ENCODE peak calls at places on chromosomes 12 and 14, in six cellular contexts. D is AG09319, M is retina, Q is HFFc6, K is NCI-H1092 treated with DMSO at 0.1 percent for 48 hours, H is HAP-1. O is an unnamed sample.

GRCh38 chr12:56896082-56896481 is 38.1 kb downstream of the SDR9C7 start:
- DNase-seq in D (no peak), M (no peak), Q (no peak), K (no peak), H (no peak), O (no peak)

GRCh38 chr14:104795781-104796681 is 483 bp upstream of the AKT1 start:
- DNase-seq in D (no peak), M (no peak), Q (no peak), K (peak; percentile 21), H (peak; percentile 17), O (no peak)

GRCh38 chr12:62722971-62723680 is 211.8 kb downstream of the PPM1H start:
- DNase-seq in D (no peak), M (no peak), Q (no peak), K (peak; percentile 51), H (no peak), O (no peak)

GRCh38 chr12:104742551-104742961 is 215.5 kb downstream of the SLC41A2 start:
- DNase-seq in D (no peak), M (peak; percentile 39), Q (no peak), K (peak; percentile 97), H (no peak), O (no peak)

GRCh38 chr12:107791465-107792089 is 17.1 kb downstream of the ASCL4 start:
- DNase-seq in D (no peak), M (no peak), Q (no peak), K (no peak), H (no peak), O (no peak)

GRCh38 chr14:81303258-81303935 is 82.6 kb upstream of the GTF2A1 start:
- DNase-seq in D (no peak), M (no peak), Q (no peak), K (no peak), H (no peak), O (no peak)

GRCh38 chr12:4743046-4743445 is 22.8 kb downstream of the GALNT8 start:
- DNase-seq in D (no peak), M (no peak), Q (no peak), K (no peak), H (no peak), O (no peak)

GRCh38 chr14:64806202-64806861 is 73.4 kb downstream of the SPTB start:
- DNase-seq in D (no peak), M (no peak), Q (peak; percentile 94), K (no peak), H (no peak), O (peak; percentile 88)

GRCh38 chr12:115466076-115466475 is 782.1 kb upstream of the TBX3 start:
- DNase-seq in D (no peak), M (no peak), Q (no peak), K (no peak), H (no peak), O (no peak)

GRCh38 chr14:103724116-103724515 is 8.5 kb downstream of the ZFYVE21 start:
- DNase-seq in D (no peak), M (no peak), Q (no peak), K (no peak), H (no peak), O (no peak)

GRCh38 chr12:105812356-105812755 is 326.4 kb downstream of the NUAK1 start:
- DNase-seq in D (no peak), M (no peak), Q (no peak), K (no peak), H (no peak), O (no peak)

GRCh38 chr12:117809509-117809908 is 159.3 kb downstream of the KSR2 start:
- DNase-seq in D (no peak), M (no peak), Q (no peak), K (no peak), H (no peak), O (no peak)

GRCh38 chr14:40229676-40230075 is 797.4 kb upstream of the FBXO33 start:
- DNase-seq in D (no peak), M (no peak), Q (no peak), K (no peak), H (no peak), O (no peak)

GRCh38 chr12:58955849-58956248 is 35.5 kb upstream of the LRIG3 start:
- DNase-seq in D (no peak), M (no peak), Q (no peak), K (no peak), H (no peak), O (no peak)

GRCh38 chr12:67698711-67699603 is 50.4 kb downstream of the DYRK2 start:
- DNase-seq in D (no peak), M (no peak), Q (peak; percentile 90), K (no peak), H (no peak), O (peak; percentile 53)

GRCh38 chr14:54774824-54775223 is 127.8 kb downstream of the GCH1 start:
- DNase-seq in D (no peak), M (no peak), Q (no peak), K (no peak), H (no peak), O (no peak)

GRCh38 chr14:88463318-88463717 is 77.9 kb downstream of the SPATA7 start:
- DNase-seq in D (no peak), M (no peak), Q (peak; percentile 21), K (no peak), H (no peak), O (no peak)

GRCh38 chr12:6183689-6184441 is 16.3 kb upstream of the CD9 start:
- DNase-seq in D (no peak), M (no peak), Q (peak; percentile 26), K (no peak), H (no peak), O (no peak)

GRCh38 chr12:188910-189621 is 24.9 kb downstream of the SLC6A12 start:
- DNase-seq in D (no peak), M (peak; percentile 90), Q (peak; percentile 17), K (peak; percentile 52), H (peak; percentile 47), O (no peak)

GRCh38 chr14:63727231-63727735 is 582 bp downstream of the SGPP1 start:
- DNase-seq in D (no peak), M (peak; percentile 82), Q (peak; percentile 6), K (peak; percentile 62), H (peak; percentile 6), O (peak; percentile 2)

GRCh38 chr12:54560374-54560858 is 11.0 kb downstream of the PDE1B start:
- DNase-seq in D (peak; percentile 4), M (peak; percentile 89), Q (peak; percentile 32), K (peak; percentile 92), H (no peak), O (peak; percentile 64)

GRCh38 chr12:92445253-92446081 is 257.3 kb upstream of the PLEKHG7 start:
- DNase-seq in D (no peak), M (no peak), Q (no peak), K (no peak), H (no peak), O (no peak)

GRCh38 chr12:104219908-104220404 is 4.4 kb downstream of the TXNRD1 start:
- DNase-seq in D (peak; percentile 70), M (no peak), Q (peak; percentile 92), K (no peak), H (peak; percentile 50), O (peak; percentile 96)

GRCh38 chr12:90274407-90274806 is 565.8 kb upstream of the ATP2B1 start:
- DNase-seq in D (no peak), M (no peak), Q (no peak), K (no peak), H (no peak), O (no peak)

GRCh38 chr12:56999456-56999855 is 6.9 kb downstream of the ZBTB39 start:
- DNase-seq in D (no peak), M (no peak), Q (peak; percentile 27), K (no peak), H (no peak), O (peak; percentile 31)

GRCh38 chr12:48110691-48111315 is 4.9 kb upstream of the SENP1 start:
- DNase-seq in D (no peak), M (no peak), Q (no peak), K (no peak), H (no peak), O (no peak)

GRCh38 chr14:42961509-42961908 is 1354.8 kb downstream of the LRFN5 start:
- DNase-seq in D (no peak), M (no peak), Q (no peak), K (no peak), H (no peak), O (no peak)

GRCh38 chr12:124109760-124110159 is 136.7 kb downstream of the ZNF664 start:
- DNase-seq in D (no peak), M (no peak), Q (peak; percentile 9), K (no peak), H (peak; percentile 46), O (peak; percentile 58)

GRCh38 chr12:11633968-11634367 is 15.5 kb upstream of the ETV6 start:
- DNase-seq in D (no peak), M (no peak), Q (peak; percentile 55), K (no peak), H (no peak), O (peak; percentile 73)

GRCh38 chr12:107379852-107380567 is 286.7 kb upstream of the CRY1 start:
- DNase-seq in D (peak; percentile 54), M (no peak), Q (peak; percentile 9), K (peak; percentile 31), H (peak; percentile 96), O (no peak)

GRCh38 chr12:53365245-53365904 is 14.6 kb upstream of the SP1 start:
- DNase-seq in D (no peak), M (no peak), Q (peak; percentile 17), K (no peak), H (no peak), O (no peak)

GRCh38 chr12:69630191-69630590 is 19.5 kb upstream of the LRRC10 start:
- DNase-seq in D (no peak), M (no peak), Q (no peak), K (no peak), H (no peak), O (no peak)

GRCh38 chr12:112121780-112122565 is 3.4 kb upstream of the TRAFD1 start:
- DNase-seq in D (peak; percentile 77), M (no peak), Q (peak; percentile 74), K (no peak), H (no peak), O (peak; percentile 74)

GRCh38 chr14:87566986-87567385 is 426.0 kb downstream of the GALC start:
- DNase-seq in D (no peak), M (no peak), Q (no peak), K (no peak), H (no peak), O (peak; percentile 22)

GRCh38 chr12:106804668-106805067 is 30.2 kb downstream of the RIC8B start:
- DNase-seq in D (no peak), M (no peak), Q (no peak), K (no peak), H (no peak), O (no peak)

GRCh38 chr14:30267141-30267540 is 291.8 kb upstream of the G2E3 start:
- DNase-seq in D (no peak), M (no peak), Q (peak; percentile 17), K (no peak), H (no peak), O (peak; percentile 23)

GRCh38 chr14:100531152-100531551 is 56.1 kb downstream of the BEGAIN start:
- DNase-seq in D (no peak), M (no peak), Q (no peak), K (no peak), H (no peak), O (no peak)

GRCh38 chr12:100229036-100229635 is 28.5 kb downstream of the ACTR6 start:
- DNase-seq in D (no peak), M (no peak), Q (peak; percentile 6), K (no peak), H (peak; percentile 22), O (peak; percentile 31)

GRCh38 chr12:48979602-48980388 is 1.7 kb downstream of the WNT1 start:
- DNase-seq in D (no peak), M (peak; percentile 52), Q (no peak), K (no peak), H (no peak), O (no peak)

GRCh38 chr12:112331891-112332290 is 50.3 kb downstream of the HECTD4 start:
- DNase-seq in D (no peak), M (no peak), Q (no peak), K (no peak), H (no peak), O (no peak)

O was measured in A172.